ENCODE peak calls at places on chromosomes 12 and 14, in four cellular contexts. Z is hepatic stellate cell, A is HFFc6, Q is retina. Y is an unnamed sample.

GRCh38 chr14:58977366-58977765 is 211.1 kb upstream of the DAAM1 start:
- DNase-seq in A (no peak), Q (no peak), Z (no peak), Y (no peak)

GRCh38 chr12:124938606-124939427 is 24.4 kb upstream of the UBC start:
- DNase-seq in Q (no peak), Z (peak), A (peak), Y (peak)

GRCh38 chr14:89096946-89097345 is 272.5 kb downstream of the TTC8 start:
- DNase-seq in Q (no peak), Z (no peak), A (no peak), Y (no peak)

GRCh38 chr12:19484738-19485137 is 45.4 kb downstream of the AEBP2 start:
- DNase-seq in Q (no peak), A (no peak), Z (no peak), Y (no peak)

GRCh38 chr12:5201554-5202243 is 158.0 kb downstream of the KCNA5 start:
- DNase-seq in Z (peak), Q (peak), A (no peak), Y (peak)

GRCh38 chr12:1284611-1285010 is 293.6 kb downstream of the ERC1 start:
- DNase-seq in A (no peak), Q (no peak), Z (no peak), Y (no peak)

GRCh38 chr14:70886421-70887206 is 20.6 kb upstream of the PCNX1 start:
- DNase-seq in A (no peak), Q (no peak), Z (no peak), Y (no peak)

GRCh38 chr12:22018860-22019259 is 27.2 kb upstream of the CMAS start:
- DNase-seq in A (no peak), Q (no peak), Z (no peak), Y (no peak)

GRCh38 chr14:98173291-98173690 is 1098.7 kb downstream of the BCL11B start:
- DNase-seq in Q (no peak), Z (no peak), A (no peak), Y (no peak)

GRCh38 chr12:129215436-129216025 is 362.3 kb downstream of the GLT1D1 start:
- DNase-seq in Z (no peak), Q (no peak), A (no peak), Y (no peak)

GRCh38 chr12:108638141-108638823 is 4.6 kb upstream of the SELPLG start:
- DNase-seq in A (no peak), Z (no peak), Q (peak), Y (peak)

GRCh38 chr12:120437735-120438494 is at the start of gene COX6A1:
- DNase-seq in Z (peak), Q (peak), A (peak), Y (peak)

GRCh38 chr12:95216704-95217376 is 427 bp downstream of the FGD6 start:
- DNase-seq in Z (no peak), A (no peak), Q (no peak), Y (no peak)

GRCh38 chr14:30541318-30541717 is 17.6 kb upstream of the G2E3 start:
- DNase-seq in A (no peak), Z (no peak), Q (no peak), Y (no peak)

GRCh38 chr12:78115889-78116288 is 285.2 kb downstream of the NAV3 start:
- DNase-seq in Q (no peak), Z (no peak), A (no peak), Y (no peak)

GRCh38 chr12:701896-702539 is 38.8 kb upstream of the NINJ2 start:
- DNase-seq in A (no peak), Z (no peak), Q (peak), Y (no peak)

GRCh38 chr12:89328483-89329030 is 23.7 kb downstream of the DUSP6 start:
- DNase-seq in Q (peak), A (no peak), Z (no peak), Y (no peak)

GRCh38 chr12:12995088-12995487 is 5.0 kb downstream of the HEBP1 start:
- DNase-seq in Z (no peak), Q (no peak), A (no peak), Y (no peak)

GRCh38 chr12:127241056-127241830 is 1025.7 kb upstream of the TMEM132C start:
- DNase-seq in A (no peak), Z (no peak), Q (no peak), Y (no peak)

GRCh38 chr14:70887207-70888150 is 19.8 kb upstream of the PCNX1 start:
- DNase-seq in A (peak), Z (no peak), Q (no peak), Y (no peak)

GRCh38 chr14:55979096-55979495 is 139.1 kb upstream of the PELI2 start:
- DNase-seq in Z (no peak), A (no peak), Q (no peak), Y (no peak)

GRCh38 chr14:97408937-97409860 is 612.0 kb downstream of the VRK1 start:
- DNase-seq in A (no peak), Z (no peak), Q (peak), Y (no peak)

GRCh38 chr14:69580009-69580577 is 5.4 kb upstream of the CCDC177 start:
- DNase-seq in Z (peak), A (peak), Q (no peak), Y (peak)

GRCh38 chr12:42356344-42356743 is 30.4 kb downstream of the PPHLN1 start:
- DNase-seq in Z (no peak), Q (no peak), A (no peak), Y (no peak)

GRCh38 chr12:57309420-57309819 is 58.4 kb upstream of the STAC3 start:
- DNase-seq in A (peak), Q (no peak), Z (peak), Y (no peak)

GRCh38 chr12:123813349-123813748 is 51.2 kb downstream of the DNAH10 start:
- DNase-seq in Q (no peak), Z (no peak), A (peak), Y (no peak)

GRCh38 chr14:24630872-24631477 is 3.0 kb downstream of the GZMB start:
- DNase-seq in Z (no peak), Q (no peak), A (no peak), Y (no peak)

GRCh38 chr12:15131462-15131861 is 89.8 kb downstream of the RERG start:
- DNase-seq in Z (peak), A (no peak), Q (no peak), Y (no peak)

GRCh38 chr12:68686262-68686594 is 550 bp upstream of the NUP107 start:
- DNase-seq in A (no peak), Q (no peak), Z (no peak), Y (no peak)

GRCh38 chr12:96211989-96212388 is 17.8 kb downstream of the ELK3 start:
- DNase-seq in Z (no peak), Q (no peak), A (no peak), Y (no peak)

GRCh38 chr12:121916719-121917118 is 1.7 kb upstream of the CFAP251 start:
- DNase-seq in Z (no peak), A (no peak), Q (peak), Y (peak)

GRCh38 chr12:5276327-5276880 is 155.5 kb upstream of the NTF3 start:
- DNase-seq in A (no peak), Q (no peak), Z (no peak), Y (no peak)

Y was measured in neural progenitor cell.